ENCODE peak calls at places on chromosomes 4 and X, in six cellular contexts. H is Panc1, R is HepG2, C is spleen, N is suprapubic skin, I is prostate gland. Q is an unnamed sample.

GRCh38 chrX:23699636-23700194 is 32.4 kb downstream of the PRDX4 start:
- DNase-seq in R (no peak), H (no peak), N (no peak), C (no peak), I (no peak), Q (no peak)

GRCh38 chr4:165457793-165458192 is 79.0 kb downstream of the CPE start:
- DNase-seq in N (no peak), R (no peak), I (no peak), H (no peak), C (no peak), Q (no peak)

GRCh38 chr4:2933566-2934076 is 29.6 kb downstream of the NOP14 start:
- DNase-seq in R (no peak), H (no peak), N (peak; percentile 83), C (no peak), I (no peak), Q (no peak)

GRCh38 chr4:17968721-17969120 is 52.8 kb downstream of the LCORL start:
- DNase-seq in H (no peak), R (no peak), C (no peak), I (no peak), N (no peak), Q (no peak)

GRCh38 chrX:31178769-31179125 is 106.9 kb upstream of the FTHL17 start:
- DNase-seq in H (no peak), C (no peak), N (no peak), R (no peak), I (no peak), Q (no peak)

GRCh38 chr4:7161721-7162214 is 30.6 kb upstream of the SORCS2 start:
- DNase-seq in I (no peak), C (peak; percentile 39), N (peak; percentile 40), R (no peak), H (no peak), Q (no peak)

GRCh38 chr4:139622856-139623255 is 42.8 kb upstream of the MGST2 start:
- DNase-seq in I (no peak), N (no peak), C (no peak), H (no peak), R (no peak), Q (no peak)

GRCh38 chr4:81486502-81486901 is 14.8 kb upstream of the RASGEF1B start:
- DNase-seq in C (no peak), H (no peak), R (no peak), N (no peak), I (peak; percentile 36), Q (no peak)

GRCh38 chrX:111616786-111617185 is 64.2 kb upstream of the ALG13 start:
- DNase-seq in N (no peak), I (no peak), H (no peak), R (no peak), C (no peak), Q (no peak)

GRCh38 chr4:98386-98785 is 25.9 kb upstream of the ZNF718 start:
- DNase-seq in R (no peak), C (no peak), I (no peak), H (no peak), N (no peak), Q (no peak)

GRCh38 chr4:99863-100262 is 24.4 kb upstream of the ZNF718 start:
- DNase-seq in H (no peak), R (no peak), N (no peak), C (no peak), I (no peak), Q (no peak)
- H3K9me3 ChIP-seq in H (peaks cover 15% of the 10 kb centered on the region), R (peaks cover 95% of the 10 kb centered on the region), N (peaks cover 62% of the 10 kb centered on the region), C (peaks cover 97% of the 10 kb centered on the region), I (no peaks in the 10 kb centered on the region), Q (peaks cover 34% of the 10 kb centered on the region)

DNA sequence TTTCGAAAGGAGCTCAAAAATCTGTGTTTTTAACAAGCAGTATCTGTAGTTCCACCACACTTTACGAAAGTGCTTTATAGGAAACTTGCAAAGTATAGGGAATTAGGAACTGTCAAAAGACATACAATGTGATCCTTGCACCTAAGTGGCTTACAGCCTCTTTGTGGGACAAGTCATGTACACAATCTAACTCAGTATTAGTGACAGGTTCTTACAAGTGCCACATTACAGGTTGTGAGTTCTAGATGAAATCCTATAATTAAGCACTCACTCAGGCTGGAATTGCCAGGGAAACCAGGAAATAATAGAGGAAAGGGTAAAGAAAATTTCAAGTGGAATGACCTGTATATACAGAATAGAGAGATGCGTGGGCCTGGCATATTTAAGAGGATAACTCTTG is 567.3 kb upstream of the ATOH1 start:
- DNase-seq in R (no peak), C (no peak), N (no peak), H (no peak), I (no peak), Q (no peak)
- TF ChIP-seq POLR2AphosphoS5 in R (no peak), C (no peak), N (no peak), H (no peak), I (no peak), Q (no peak)

GRCh38 chrX:151825927-151826471 is 86.7 kb upstream of the MAGEA4 start:
- DNase-seq in I (no peak), C (no peak), R (no peak), H (no peak), N (no peak), Q (no peak)
- H3K9me3 ChIP-seq in I (no peaks in the 10 kb centered on the region), C (no peaks in the 10 kb centered on the region), R (no peaks in the 10 kb centered on the region), H (no peaks in the 10 kb centered on the region), N (no peaks in the 10 kb centered on the region), Q (no peaks in the 10 kb centered on the region)

GRCh38 chr4:109147135-109147534 is 155.3 kb downstream of the COL25A1 start:
- DNase-seq in N (no peak), H (no peak), R (no peak), C (no peak), I (no peak), Q (no peak)

GRCh38 chr4:109149836-109150235 is 152.6 kb downstream of the COL25A1 start:
- DNase-seq in R (no peak), H (no peak), I (no peak), N (no peak), C (no peak), Q (no peak)

DNA sequence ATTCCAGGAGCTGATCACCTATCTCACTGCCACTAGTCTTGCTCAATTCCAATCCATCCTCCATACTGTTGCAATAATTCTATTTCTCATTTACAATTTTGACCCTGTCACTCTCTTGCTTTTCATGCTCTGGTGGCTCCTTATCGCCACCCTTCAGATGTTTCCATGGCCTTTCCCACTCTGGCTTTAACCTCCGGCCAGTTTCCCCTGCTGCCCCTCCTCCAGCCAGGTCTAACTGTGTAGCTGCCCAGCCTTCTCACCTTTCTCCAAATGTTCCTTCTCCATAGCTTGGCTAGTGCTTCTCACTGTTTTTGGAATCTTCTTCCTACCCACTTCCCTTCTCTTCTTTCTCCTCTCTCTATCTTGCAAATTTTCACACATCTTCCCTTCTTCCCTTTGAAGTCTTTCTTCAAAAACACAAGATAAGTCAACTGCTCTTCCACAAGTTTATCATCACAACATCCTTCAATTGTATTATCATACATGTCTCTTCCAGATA is 153.8 kb downstream of the COL25A1 start:
- DNase-seq in I (no peak), R (no peak), C (no peak), H (no peak), N (no peak), Q (no peak)
- TF ChIP-seq POLR2AphosphoS5 in I (no peak), R (no peak), C (no peak), H (no peak), N (no peak), Q (no peak)

GRCh38 chr4:102105983-102106382 is 239.3 kb downstream of the SLC39A8 start:
- DNase-seq in C (no peak), N (no peak), R (no peak), H (no peak), I (no peak), Q (no peak)
- H3K9me3 ChIP-seq in C (peaks cover 51% of the 10 kb centered on the region), N (peaks cover 13% of the 10 kb centered on the region), R (peaks cover 31% of the 10 kb centered on the region), H (peaks cover 3% of the 10 kb centered on the region), I (no peaks in the 10 kb centered on the region), Q (peaks cover 31% of the 10 kb centered on the region)

GRCh38 chrX:56564921-56565861 is 1.8 kb downstream of the UBQLN2 start:
- DNase-seq in C (peak; percentile 65), I (no peak), H (no peak), N (no peak), R (peak; percentile 0), Q (no peak)

GRCh38 chrX:56569378-56570061 is 6.1 kb downstream of the UBQLN2 start:
- DNase-seq in H (no peak), C (no peak), I (no peak), N (no peak), R (no peak), Q (no peak)

GRCh38 chrX:56563231-56564116 is at the start of gene UBQLN2:
- DNase-seq in C (peak; percentile 93), N (peak; percentile 80), H (no peak), I (peak; percentile 79), R (peak; percentile 30), Q (peak; percentile 82)

GRCh38 chrX:56564182-56564885 is 907 bp downstream of the UBQLN2 start:
- DNase-seq in H (no peak), C (peak; percentile 74), R (peak; percentile 2), N (no peak), I (peak; percentile 3), Q (no peak)
- TF ChIP-seq POLR2AphosphoS5 in H (no peak), C (no peak), R (no peak), N (no peak), I (no peak), Q (no peak)

GRCh38 chrX:148259990-148260389 is 240.4 kb upstream of the AFF2 start:
- DNase-seq in N (no peak), I (no peak), H (no peak), R (no peak), C (no peak), Q (no peak)
- H3K9me3 ChIP-seq in N (no peaks in the 10 kb centered on the region), I (no peaks in the 10 kb centered on the region), H (no peaks in the 10 kb centered on the region), R (no peaks in the 10 kb centered on the region), C (no peaks in the 10 kb centered on the region), Q (no peaks in the 10 kb centered on the region)

GRCh38 chr4:150343796-150344195 is 238.2 kb upstream of the MAB21L2 start:
- DNase-seq in I (no peak), R (no peak), N (no peak), C (no peak), H (no peak), Q (no peak)

GRCh38 chr4:150342945-150343344 is 239.0 kb upstream of the MAB21L2 start:
- DNase-seq in C (no peak), N (no peak), I (peak; percentile 10), H (no peak), R (no peak), Q (no peak)

GRCh38 chr4:150348079-150348478 is 233.9 kb upstream of the MAB21L2 start:
- DNase-seq in N (no peak), C (no peak), I (no peak), H (peak; percentile 39), R (no peak), Q (no peak)
- TF ChIP-seq POLR2AphosphoS5 in N (no peak), C (no peak), I (no peak), H (no peak), R (no peak), Q (peak; percentile 37)

DNA sequence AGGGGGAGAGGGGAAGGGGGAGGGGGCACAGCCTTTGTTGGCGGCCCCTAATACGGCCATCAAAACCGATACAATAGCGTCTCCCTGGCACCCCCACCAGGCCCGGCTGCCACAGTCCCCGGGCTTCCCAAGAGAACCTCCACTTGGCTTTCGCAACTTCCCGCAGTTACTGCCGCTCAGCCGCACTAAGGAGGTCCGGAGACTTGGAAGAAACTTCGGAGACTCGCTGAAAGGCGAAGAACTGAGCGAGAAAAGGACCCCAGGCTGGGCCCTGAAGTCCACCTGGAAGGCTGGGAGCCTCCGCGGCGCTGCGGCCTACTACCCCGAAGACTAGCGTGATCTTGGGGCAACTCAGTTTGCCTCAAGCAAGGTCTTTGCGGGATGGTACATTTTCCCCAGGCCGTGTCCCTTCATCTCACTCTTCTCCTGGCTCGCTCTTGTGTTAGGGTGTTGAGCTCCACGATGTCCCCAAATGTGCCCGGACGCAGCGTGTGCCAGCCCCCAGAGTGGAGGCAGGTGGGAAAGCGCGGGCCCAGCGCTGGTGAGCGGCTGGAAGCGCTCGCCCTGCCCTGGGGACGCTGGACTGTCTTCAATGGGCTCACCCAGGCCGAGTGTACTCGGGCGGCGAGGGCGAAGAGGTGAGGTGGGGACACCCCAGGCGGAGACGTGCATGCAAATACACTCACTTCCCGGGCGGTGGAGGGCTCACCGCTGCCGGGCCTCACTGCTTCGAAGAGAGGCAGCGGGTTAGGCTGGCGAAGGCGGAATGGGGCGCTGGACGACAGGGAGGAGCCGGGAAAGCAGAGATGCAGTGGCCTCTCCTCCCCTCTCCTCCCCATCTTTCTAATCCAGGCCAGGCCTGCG is 2.5 kb downstream of the NKX6-1 start:
- DNase-seq in I (no peak), R (no peak), C (no peak), N (no peak), H (no peak), Q (no peak)
- H3K9me3 ChIP-seq in I (no peaks in the 10 kb centered on the region), R (no peaks in the 10 kb centered on the region), C (no peaks in the 10 kb centered on the region), N (no peaks in the 10 kb centered on the region), H (no peaks in the 10 kb centered on the region), Q (no peaks in the 10 kb centered on the region)